ENCODE peak calls at places on chromosomes 12 and 14, in five cellular contexts. F, U, R, G and D are unnamed samples.
A peak's percentile ranks its signal among the peaks of the same experiment; 100 is the strongest.

GRCh38 chr12:89995870-89996269 is 287.2 kb upstream of the ATP2B1 start:
- DNase-seq in F (no peak), R (no peak), U (no peak), G (no peak), D (no peak)

GRCh38 chr14:93156693-93157369 is 27.9 kb downstream of the MOAP1 start:
- DNase-seq in G (no peak), F (peak; percentile 26), U (no peak), R (no peak), D (no peak)

GRCh38 chr12:88413561-88414095 is 166.6 kb downstream of the KITLG start:
- DNase-seq in F (no peak), R (no peak), U (no peak), G (no peak), D (no peak)

GRCh38 chr12:54028324-54029201 is at the start of gene HOXC6:
- DNase-seq in U (no peak), F (peak; percentile 31), R (peak; percentile 57), G (no peak), D (no peak)

GRCh38 chr14:24847568-24847967 is 202.4 kb downstream of the STXBP6 start:
- DNase-seq in U (no peak), R (no peak), F (no peak), G (no peak), D (no peak)

GRCh38 chr12:89701606-89702206 is 6.9 kb downstream of the ATP2B1 start:
- DNase-seq in G (no peak), F (no peak), U (no peak), R (no peak), D (no peak)

GRCh38 chr12:17661250-17661649 is 428.7 kb downstream of the RERGL start:
- DNase-seq in F (no peak), G (no peak), R (no peak), U (no peak), D (no peak)

GRCh38 chr12:127429556-127429955 is 837.4 kb upstream of the TMEM132C start:
- DNase-seq in R (no peak), U (no peak), G (no peak), F (no peak), D (no peak)

GRCh38 chr14:77023001-77023996 is 5.2 kb downstream of the IRF2BPL start:
- DNase-seq in R (no peak), F (peak; percentile 91), U (no peak), G (peak; percentile 91), D (no peak)

GRCh38 chr12:48970702-48971334 is 717 bp downstream of the WNT10B start:
- DNase-seq in R (no peak), F (no peak), G (no peak), U (no peak), D (no peak)

GRCh38 chr12:21456291-21456780 is 18.9 kb downstream of the PYROXD1 start:
- DNase-seq in G (no peak), F (no peak), R (no peak), U (no peak), D (no peak)

GRCh38 chr12:123608192-123608591 is 6.3 kb downstream of the DDX55 start:
- DNase-seq in F (no peak), R (no peak), G (no peak), U (no peak), D (no peak)

GRCh38 chr14:101859916-101860315 is 98.4 kb downstream of the PPP2R5C start:
- DNase-seq in G (no peak), U (no peak), F (no peak), R (no peak), D (no peak)

GRCh38 chr14:59600211-59600945 is 23.8 kb upstream of the CCDC175 start:
- DNase-seq in U (no peak), G (no peak), R (no peak), F (no peak), D (no peak)

DNA sequence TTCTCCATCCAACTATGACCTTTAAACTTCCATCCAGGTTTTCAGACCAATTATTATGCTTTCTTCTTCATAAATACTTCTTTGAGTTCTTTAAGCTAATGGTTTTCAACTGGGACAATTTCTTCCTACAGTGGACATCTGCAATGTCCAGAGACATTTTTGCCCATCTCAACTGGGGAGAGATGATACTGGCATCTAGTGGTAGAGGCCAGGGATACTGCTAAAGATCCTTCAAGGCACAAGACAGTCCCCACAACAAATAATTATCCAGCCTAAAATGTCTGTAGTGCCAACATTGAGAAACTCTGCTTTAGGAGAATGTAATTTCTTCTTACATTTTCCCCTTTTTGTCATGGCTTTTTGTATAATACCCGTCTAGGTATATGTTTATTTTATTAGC is 10.6 kb downstream of the TRHDE start:
- DNase-seq in F (no peak), R (peak; percentile 3), U (no peak), G (no peak), D (no peak)
- TF ChIP-seq CTCF in F (peak; percentile 43), R (no peak), U (no peak), G (peak; percentile 56), D (no peak)

GRCh38 chr14:95549656-95550585 is 15.1 kb downstream of the GLRX5 start:
- DNase-seq in R (no peak), F (peak; percentile 69), G (no peak), U (no peak), D (no peak)
- TF ChIP-seq POLR2A in R (no peak), F (no peak), G (no peak), U (no peak), D (no peak)

DNA sequence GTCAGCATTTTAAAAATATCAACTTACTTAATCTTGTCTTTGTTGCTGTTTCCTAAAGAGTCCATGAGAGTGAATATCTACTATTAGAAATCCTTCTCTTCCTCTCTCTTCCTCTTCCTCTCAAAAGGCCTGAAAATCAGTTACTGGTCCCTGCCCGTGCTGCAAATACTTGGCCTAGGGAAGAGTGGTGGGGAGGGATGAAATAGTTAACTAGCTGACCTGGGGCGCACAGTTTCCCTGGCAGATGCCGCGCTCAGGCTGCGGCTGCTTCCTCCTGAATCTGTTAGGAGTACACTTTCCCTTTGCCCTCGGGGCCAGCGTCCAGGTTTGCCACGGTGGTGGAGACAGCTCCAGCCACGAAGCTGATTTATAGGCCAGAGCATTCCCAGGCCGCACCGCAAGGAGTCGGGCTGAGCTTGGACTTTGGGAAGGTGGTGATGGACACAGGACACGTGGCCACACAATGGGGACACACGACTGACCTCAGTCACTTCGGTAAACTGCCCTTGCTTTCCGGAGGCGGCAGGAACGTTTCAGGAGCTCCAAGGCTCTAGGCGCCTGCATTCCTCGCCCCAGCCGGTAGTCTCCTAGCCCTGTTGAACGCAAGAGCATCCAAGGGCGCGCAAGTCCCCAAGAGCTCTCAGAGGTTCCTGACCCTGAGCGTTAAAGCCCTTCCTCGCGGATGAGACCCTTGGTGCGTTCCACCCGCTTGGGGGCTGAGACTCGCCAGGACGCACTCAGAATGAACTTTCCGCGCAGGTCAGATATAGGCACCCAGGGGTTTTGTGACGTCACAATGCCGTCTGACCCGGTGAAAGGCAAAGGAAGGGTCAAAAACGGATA is 7.1 kb upstream of the ASCL1 start:
- DNase-seq in U (no peak), R (no peak), G (no peak), F (peak; percentile 98), D (no peak)
- TF ChIP-seq CTCF in U (no peak), R (no peak), G (peak; percentile 30), F (peak; percentile 56), D (no peak)

GRCh38 chr14:68979722-68980552 is 835 bp upstream of the ACTN1 start:
- DNase-seq in G (peak; percentile 50), R (peak; percentile 28), F (peak; percentile 74), U (peak; percentile 70), D (peak; percentile 67)

GRCh38 chr14:68978550-68978911 is 571 bp downstream of the ACTN1 start:
- DNase-seq in U (peak; percentile 68), G (peak; percentile 79), R (peak; percentile 70), F (peak; percentile 76), D (peak; percentile 78)

GRCh38 chr14:68977137-68977740 is 1.9 kb downstream of the ACTN1 start:
- DNase-seq in F (no peak), U (no peak), G (no peak), R (peak; percentile 19), D (no peak)

GRCh38 chr14:68977741-68978549 is 1.2 kb downstream of the ACTN1 start:
- DNase-seq in U (peak; percentile 93), F (peak; percentile 84), G (peak; percentile 70), R (peak; percentile 62), D (peak; percentile 73)

GRCh38 chr14:68979021-68979721 is at the start of gene ACTN1:
- DNase-seq in U (peak; percentile 98), F (peak; percentile 98), G (peak; percentile 97), R (peak; percentile 95), D (peak; percentile 96)
- TF ChIP-seq POLR2A in U (peak; percentile 64), F (peak; percentile 98), G (peak; percentile 85), R (peak; percentile 66), D (no peak)

DNA sequence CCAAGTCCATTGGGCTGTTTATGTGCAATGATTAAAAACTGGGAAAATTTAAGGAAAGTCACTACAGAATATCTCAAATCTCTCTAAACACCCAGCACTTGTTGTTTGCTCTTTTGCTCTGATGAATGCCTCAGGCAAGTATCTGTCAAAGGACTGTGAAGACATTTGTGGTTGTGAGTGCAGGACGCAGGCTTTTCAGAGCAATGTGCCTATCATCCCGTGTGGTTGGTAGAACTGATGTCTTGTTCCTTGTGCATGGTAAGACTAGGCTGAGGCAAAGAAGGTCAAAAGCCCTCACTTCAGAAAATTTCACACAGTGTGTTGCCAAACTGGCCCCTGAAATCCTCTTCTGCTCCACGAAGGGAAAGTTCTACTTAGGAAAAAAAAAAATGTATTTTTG is 1103.0 kb downstream of the VRK1 start:
- DNase-seq in U (no peak), F (no peak), G (no peak), R (no peak), D (no peak)
- TF ChIP-seq CTCF in U (no peak), F (no peak), G (no peak), R (no peak), D (no peak)

GRCh38 chr12:62471734-62472133 is 5.1 kb downstream of the MON2 start:
- DNase-seq in G (no peak), U (no peak), R (no peak), F (no peak), D (no peak)
- TF ChIP-seq POLR2A in G (no peak), U (no peak), R (no peak), F (no peak), D (no peak)

GRCh38 chr14:56686416-56686815 is 106.8 kb downstream of the TMEM260 start:
- DNase-seq in R (no peak), G (peak; percentile 18), F (peak; percentile 67), U (no peak), D (peak; percentile 21)
- TF ChIP-seq CTCF in R (no peak), G (peak; percentile 28), F (peak; percentile 22), U (no peak), D (peak; percentile 18)

GRCh38 chr12:130872179-130873096 is 572 bp downstream of the RAN start:
- DNase-seq in F (peak; percentile 60), R (peak; percentile 52), G (peak; percentile 23), U (peak; percentile 22), D (peak; percentile 41)

GRCh38 chr12:130871286-130872178 is at the start of gene RAN:
- DNase-seq in G (peak; percentile 94), R (peak; percentile 96), F (peak; percentile 95), U (peak; percentile 73), D (peak; percentile 94)

GRCh38 chr12:130873106-130873795 is 1.4 kb downstream of the RAN start:
- DNase-seq in U (no peak), F (no peak), G (no peak), R (no peak), D (no peak)

GRCh38 chr12:130868412-130868811 is 3.5 kb upstream of the RAN start:
- DNase-seq in F (no peak), U (no peak), G (no peak), R (no peak), D (no peak)

GRCh38 chr12:130870442-130871285 is 1.2 kb upstream of the RAN start:
- DNase-seq in R (peak; percentile 95), U (peak; percentile 33), G (peak; percentile 81), F (peak; percentile 70), D (peak; percentile 42)
- TF ChIP-seq POLR2A in R (peak; percentile 69), U (no peak), G (no peak), F (no peak), D (no peak)

GRCh38 chr12:75611041-75611440 is 99.6 kb upstream of the KRR1 start:
- DNase-seq in F (no peak), G (no peak), R (no peak), U (no peak), D (no peak)
- TF ChIP-seq CTCF in F (no peak), G (no peak), R (no peak), U (no peak), D (no peak)